ENCODE peak calls at places on chromosomes 3 and 15, in four cellular contexts. I, O, H and J are unnamed samples.

GRCh38 chr15:39830166-39830565 is 47.5 kb upstream of the FSIP1 start:
- DNase-seq in I (no peak), O (no peak), H (no peak), J (no peak)

GRCh38 chr3:172330413-172330812 is 117.8 kb downstream of the GHSR start:
- DNase-seq in I (no peak), O (no peak), H (no peak), J (no peak)

GRCh38 chr3:142180761-142181362 is 31.5 kb upstream of the TFDP2 start:
- DNase-seq in I (peak), O (peak), H (no peak), J (peak)

GRCh38 chr3:22306454-22306853 is 555.4 kb upstream of the ZNF385D start:
- DNase-seq in I (no peak), O (no peak), H (no peak), J (no peak)

GRCh38 chr15:91694131-91694828 is 159.2 kb upstream of the SLCO3A1 start:
- DNase-seq in I (no peak), O (no peak), H (no peak), J (no peak)

GRCh38 chr3:44076221-44076829 is 165.4 kb upstream of the TOPAZ1 start:
- DNase-seq in I (no peak), O (no peak), H (no peak), J (no peak)

GRCh38 chr3:177981576-177981975 is 554.7 kb upstream of the KCNMB2 start:
- DNase-seq in I (no peak), O (no peak), H (no peak), J (no peak)

GRCh38 chr15:45187894-45188830 is at the start of gene SHF:
- DNase-seq in I (peak), O (peak), H (no peak), J (peak)

GRCh38 chr3:20054549-20054987 is 14.3 kb downstream of the KAT2B start:
- DNase-seq in I (no peak), O (peak), H (peak), J (no peak)

GRCh38 chr15:88382482-88382983 is 84.7 kb downstream of the MRPL46 start:
- DNase-seq in I (no peak), O (no peak), H (no peak), J (no peak)

GRCh38 chr3:149417727-149418126 is 40.3 kb upstream of the TM4SF1 start:
- DNase-seq in I (no peak), O (no peak), H (no peak), J (no peak)

GRCh38 chr3:102178817-102179216 is 256.0 kb upstream of the ZPLD1 start:
- DNase-seq in I (no peak), O (no peak), H (no peak), J (no peak)

GRCh38 chr3:197555281-197556261 is at the start of gene BDH1:
- DNase-seq in I (peak), O (no peak), H (no peak), J (no peak)

GRCh38 chr15:43762824-43763223 is 13.9 kb downstream of the ELL3 start:
- DNase-seq in I (no peak), O (no peak), H (no peak), J (no peak)

GRCh38 chr15:39127925-39128617 is 452.8 kb upstream of the THBS1 start:
- DNase-seq in I (no peak), O (peak), H (no peak), J (peak)

GRCh38 chr15:101206173-101206572 is 45.7 kb downstream of the CHSY1 start:
- DNase-seq in I (no peak), O (no peak), H (no peak), J (no peak)

GRCh38 chr3:14775574-14775973 is 43.2 kb upstream of the FGD5 start:
- DNase-seq in I (no peak), O (no peak), H (no peak), J (no peak)

GRCh38 chr3:49022751-49023171 is 840 bp downstream of the NDUFAF3 start:
- DNase-seq in I (no peak), O (peak), H (no peak), J (no peak)

DNA sequence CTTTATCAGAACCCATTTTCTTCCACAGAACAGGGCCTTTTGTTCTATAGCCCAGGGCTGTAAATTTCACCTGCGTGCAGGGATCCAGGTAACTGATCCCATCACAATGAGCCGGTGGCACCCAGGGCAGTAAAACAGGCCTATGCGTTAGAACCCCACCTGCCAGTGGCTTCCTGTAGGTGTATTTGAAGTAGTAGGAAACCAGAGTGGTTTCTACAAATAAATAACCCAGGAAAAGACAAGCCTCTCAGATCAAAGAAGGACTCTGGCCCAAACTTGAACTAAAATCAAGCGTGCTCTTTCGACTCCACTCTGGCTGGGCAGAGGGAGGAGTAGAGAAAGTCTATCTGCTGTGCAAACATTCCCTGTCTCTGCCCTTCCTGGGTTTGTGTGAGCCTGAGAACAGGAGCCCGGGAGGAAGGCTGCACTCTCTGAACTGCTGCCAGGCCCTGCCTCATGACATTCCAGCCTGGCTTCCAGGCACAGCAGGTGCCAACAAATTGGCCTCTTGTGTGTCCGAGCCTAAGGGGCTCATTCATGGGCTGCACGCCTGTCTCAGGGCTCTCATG is 77.7 kb downstream of the CEMIP start:
- DNase-seq in I (no peak), O (peak), H (no peak), J (no peak)
- TF ChIP-seq FOXK2 in I (no peak), O (no peak), H (no peak), J (no peak)

GRCh38 chr3:187318819-187319616 is 27.5 kb upstream of the MASP1 start:
- DNase-seq in I (peak), O (peak), H (no peak), J (peak)

GRCh38 chr3:187321766-187322165 is 30.2 kb upstream of the MASP1 start:
- DNase-seq in I (no peak), O (no peak), H (no peak), J (no peak)

GRCh38 chr3:187315872-187316271 is 24.3 kb upstream of the MASP1 start:
- DNase-seq in I (no peak), O (no peak), H (no peak), J (no peak)

GRCh38 chr3:187314176-187314575 is 22.6 kb upstream of the MASP1 start:
- DNase-seq in I (no peak), O (no peak), H (no peak), J (no peak)

DNA sequence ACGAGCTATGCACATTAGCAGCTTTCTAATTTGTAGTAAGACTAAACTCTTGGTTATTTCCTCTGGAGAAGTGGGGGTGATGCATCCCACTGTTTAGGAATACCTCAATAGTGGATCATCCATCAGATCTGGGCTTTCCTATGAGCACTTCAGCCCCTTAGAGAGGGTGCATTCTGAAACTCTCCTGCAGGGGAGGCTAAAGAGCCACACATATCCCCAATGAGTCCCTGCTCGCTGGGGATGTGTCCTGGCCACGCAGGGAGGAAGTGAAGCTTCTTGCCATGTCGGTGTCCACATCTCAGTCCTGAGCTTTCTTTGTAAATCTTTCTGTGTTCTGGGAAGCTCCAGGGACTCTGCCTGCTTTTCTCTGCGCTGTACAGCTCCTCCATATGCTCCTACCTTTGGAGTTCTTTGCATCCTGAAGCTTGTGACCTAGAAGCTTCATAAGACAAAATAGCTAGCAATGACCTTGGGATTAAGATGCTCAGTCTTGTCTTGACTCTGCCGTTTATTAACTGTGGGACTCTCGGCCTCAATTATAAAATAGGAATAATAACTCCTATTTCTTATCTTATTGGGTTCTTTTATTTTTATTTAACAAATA is 28.3 kb upstream of the MASP1 start:
- DNase-seq in I (peak), O (peak), H (peak), J (peak)
- TF ChIP-seq FOXK2 in I (no peak), O (no peak), H (no peak), J (no peak)

DNA sequence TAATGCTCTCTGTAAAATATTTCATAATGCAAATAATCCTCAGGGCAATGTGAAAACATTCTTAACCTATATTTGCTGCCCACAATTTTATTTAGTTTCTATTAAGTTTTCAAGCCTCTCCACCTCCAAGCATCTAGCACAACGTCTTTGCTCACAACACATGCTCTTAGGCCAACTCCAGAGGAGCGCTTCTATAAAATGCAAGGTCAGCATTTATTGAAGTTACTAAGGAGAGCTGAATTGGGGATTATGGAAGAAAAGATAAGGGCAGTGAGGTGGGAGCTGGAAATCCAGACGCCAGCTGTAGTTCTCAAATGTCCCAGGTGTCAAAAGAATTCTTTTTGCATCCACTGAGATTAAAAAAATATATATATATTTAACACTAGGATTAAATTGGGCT is 996 bp downstream of the RABL3 start:
- DNase-seq in I (no peak), O (no peak), H (no peak), J (peak)
- TF ChIP-seq FOXK2 in I (no peak), O (no peak), H (no peak), J (no peak)

GRCh38 chr15:92821491-92822116 is 78.5 kb upstream of the CHD2 start:
- DNase-seq in I (no peak), O (no peak), H (no peak), J (no peak)
- TF ChIP-seq FOXK2 in I (no peak), O (no peak), H (no peak), J (no peak)

DNA sequence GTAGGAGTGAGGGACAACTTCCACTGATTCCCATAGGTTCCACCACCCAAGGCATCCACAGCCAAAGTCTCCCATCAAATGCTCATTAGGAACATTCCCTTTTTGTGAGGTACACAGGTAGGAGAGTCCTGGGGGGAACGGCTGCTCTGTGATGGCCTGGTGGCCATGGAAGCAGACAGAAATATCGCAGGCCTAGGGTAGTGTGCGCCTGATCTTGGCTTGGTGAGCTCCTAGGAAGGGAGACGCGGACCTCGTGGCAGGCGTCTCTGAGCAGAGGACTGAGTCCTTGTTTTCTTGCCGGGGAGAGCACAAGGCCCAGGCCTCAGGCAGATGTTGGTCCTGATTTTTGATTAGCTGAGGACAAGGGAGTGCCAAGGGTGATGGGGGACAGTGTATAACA is 99.5 kb downstream of the SNRPN start:
- DNase-seq in I (no peak), O (no peak), H (no peak), J (no peak)
- TF ChIP-seq FOXK2 in I (no peak), O (no peak), H (no peak), J (no peak)

GRCh38 chr3:69842789-69843188 is 103.5 kb downstream of the MITF start:
- DNase-seq in I (no peak), O (no peak), H (no peak), J (no peak)
- TF ChIP-seq FOXK2 in I (no peak), O (no peak), H (no peak), J (no peak)

GRCh38 chr15:74631935-74632560 is 16.4 kb downstream of the CLK3 start:
- DNase-seq in I (peak), O (peak), H (no peak), J (peak)

GRCh38 chr15:74632601-74633000 is 17.0 kb downstream of the CLK3 start:
- DNase-seq in I (no peak), O (no peak), H (no peak), J (no peak)

GRCh38 chr15:74633781-74634180 is 18.1 kb downstream of the CLK3 start:
- DNase-seq in I (no peak), O (no peak), H (no peak), J (no peak)

GRCh38 chr15:74631408-74631807 is 15.8 kb downstream of the CLK3 start:
- DNase-seq in I (no peak), O (peak), H (no peak), J (no peak)

DNA sequence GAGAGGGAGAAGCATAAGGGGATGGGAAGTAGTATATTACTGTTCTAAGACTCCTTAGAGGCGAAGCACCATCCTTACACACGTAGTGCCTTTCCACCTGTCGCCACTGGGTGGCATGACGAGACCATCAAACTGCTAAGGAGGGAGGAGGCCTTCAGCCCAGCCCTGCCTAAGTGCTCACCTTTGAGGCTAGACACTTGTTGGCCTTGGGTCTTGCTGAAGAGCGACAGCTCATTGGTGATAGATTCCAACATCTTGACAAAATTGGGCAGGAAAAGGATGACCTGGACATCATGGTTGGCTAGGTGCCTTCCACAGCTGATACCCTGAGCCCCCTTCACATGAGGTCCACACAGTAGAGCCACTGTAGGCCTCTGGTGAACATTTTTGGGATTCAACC is 19.6 kb downstream of the CLK3 start:
- DNase-seq in I (peak), O (peak), H (no peak), J (peak)
- TF ChIP-seq FOXK2 in I (no peak), O (no peak), H (no peak), J (no peak)

DNA sequence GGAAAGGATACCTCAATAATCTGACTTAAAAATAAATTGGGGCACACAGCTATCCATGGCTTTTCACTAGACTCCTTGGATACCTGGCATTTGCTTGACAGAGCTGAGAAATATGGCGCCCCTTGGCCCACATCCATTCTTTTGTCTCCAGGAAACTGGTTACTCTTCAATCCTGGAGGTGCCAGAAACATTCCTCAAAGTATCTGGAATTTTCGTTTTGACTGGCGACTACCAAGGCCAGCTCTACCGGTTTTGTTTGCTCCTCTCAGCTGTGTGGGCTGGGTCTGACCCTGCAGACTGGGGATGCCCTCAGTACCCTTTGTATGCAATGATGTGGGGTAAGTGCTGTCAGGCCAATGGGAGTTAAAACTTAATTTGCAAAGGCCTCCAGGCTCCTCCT is 27.0 kb downstream of the KATNBL1 start:
- DNase-seq in I (no peak), O (no peak), H (no peak), J (no peak)
- TF ChIP-seq FOXK2 in I (no peak), O (no peak), H (no peak), J (no peak)